ENCODE peak calls at places on chromosomes 3 and 15, in six cellular contexts. J is neural crest cell; H is NCI-H1105 treated with DMSO at 0.1 percent for 48 hours; Q is NCI-H2081; F is stimulated activated CD8-positive, alpha-beta memory T cell treated with anti-CD3 and anti-CD28 coated beads, Interleukin-7, amount 100 ng/mL, for 1 hour; E is T-helper 9 cell. Z is an unnamed sample.

GRCh38 chr15:45548753-45549520 is 26.4 kb upstream of the SLC30A4 start:
- DNase-seq in Q (peak), J (no peak), E (no peak), F (no peak), H (no peak), Z (no peak)

GRCh38 chr3:10669490-10670048 is 146.5 kb upstream of the SLC6A11 start:
- DNase-seq in J (no peak), E (no peak), F (no peak), Q (no peak), H (no peak), Z (no peak)

GRCh38 chr3:13976469-13976868 is 96.6 kb upstream of the WNT7A start:
- DNase-seq in F (no peak), H (no peak), Q (no peak), E (no peak), J (no peak), Z (no peak)

GRCh38 chr3:162376761-162377160 is 880.2 kb downstream of the OTOL1 start:
- DNase-seq in J (no peak), H (no peak), F (no peak), Q (no peak), E (no peak), Z (no peak)

GRCh38 chr3:50639055-50639494 is 22.1 kb downstream of the MAPKAPK3 start:
- DNase-seq in H (no peak), J (no peak), E (no peak), F (no peak), Q (no peak), Z (peak)

GRCh38 chr3:184598220-184598927 is 36.8 kb downstream of the EPHB3 start:
- DNase-seq in Q (no peak), J (no peak), F (no peak), E (no peak), H (no peak), Z (no peak)

GRCh38 chr3:63934041-63934440 is 21.9 kb upstream of the SCAANT1 start:
- DNase-seq in F (no peak), H (no peak), J (no peak), Q (no peak), E (no peak), Z (no peak)

GRCh38 chr3:179133575-179133974 is 14.6 kb upstream of the PIK3CA start:
- DNase-seq in J (no peak), F (no peak), Q (no peak), E (no peak), H (no peak), Z (no peak)

GRCh38 chr15:22873204-22873701 is 34.8 kb downstream of the NIPA2 start:
- DNase-seq in J (no peak), Q (no peak), H (no peak), E (no peak), F (no peak), Z (peak)

GRCh38 chr3:73405853-73406252 is 218.9 kb downstream of the PDZRN3 start:
- DNase-seq in H (no peak), J (no peak), E (no peak), Q (no peak), F (no peak), Z (no peak)

GRCh38 chr3:66153961-66154923 is 66.6 kb upstream of the SLC25A26 start:
- DNase-seq in J (no peak), E (no peak), H (no peak), Q (no peak), F (no peak), Z (peak)

GRCh38 chr3:171654809-171655208 is 155.5 kb downstream of the PLD1 start:
- DNase-seq in J (no peak), E (no peak), F (no peak), Q (no peak), H (no peak), Z (peak)

GRCh38 chr3:153163349-153164008 is 1.5 kb downstream of the RAP2B start:
- DNase-seq in E (no peak), Q (peak), F (no peak), J (no peak), H (peak), Z (no peak)

GRCh38 chr15:64232400-64232799 is 69.6 kb upstream of the PPIB start:
- DNase-seq in J (no peak), E (no peak), F (no peak), H (no peak), Q (no peak), Z (peak)

GRCh38 chr15:70066422-70066821 is 31.3 kb downstream of the TLE3 start:
- DNase-seq in J (no peak), Q (no peak), E (no peak), H (no peak), F (no peak), Z (no peak)

GRCh38 chr3:177448987-177449975 is 252.0 kb upstream of the TBL1XR1 start:
- DNase-seq in F (no peak), Q (no peak), E (no peak), J (no peak), H (no peak), Z (peak)